ENCODE peak calls at places on chromosome 12, in four cellular contexts. G is K562, C is SK-N-SH, U is HepG2. F is an unnamed sample.

GRCh38 chr12:13347241-13348043 is 150.9 kb downstream of the EMP1 start:
- DNase-seq in G (no peak), C (no peak), U (no peak), F (peak; percentile 27)

GRCh38 chr12:94146166-94146565 is 2.2 kb upstream of the PLXNC1 start:
- DNase-seq in U (no peak), C (no peak), G (no peak), F (no peak)

GRCh38 chr12:117874842-117875434 is 93.9 kb downstream of the KSR2 start:
- DNase-seq in G (peak; percentile 76), U (peak; percentile 45), C (peak; percentile 82), F (peak; percentile 57)

GRCh38 chr12:66587912-66588311 is 91.0 kb downstream of the GRIP1 start:
- DNase-seq in G (no peak), U (no peak), C (no peak), F (no peak)

GRCh38 chr12:89344862-89345202 is 7.5 kb downstream of the DUSP6 start:
- DNase-seq in C (no peak), U (peak; percentile 43), G (no peak), F (no peak)

GRCh38 chr12:89192419-89192818 is 159.9 kb downstream of the DUSP6 start:
- DNase-seq in U (peak; percentile 10), C (no peak), G (no peak), F (no peak)

GRCh38 chr12:39123580-39123979 is 218.2 kb upstream of the CPNE8 start:
- DNase-seq in G (no peak), C (no peak), U (no peak), F (no peak)

GRCh38 chr12:80509781-80510556 is 65.9 kb downstream of the PTPRQ start:
- DNase-seq in G (no peak), U (no peak), C (peak; percentile 3), F (no peak)

GRCh38 chr12:674272-674781 is 11.1 kb upstream of the NINJ2 start:
- DNase-seq in G (no peak), C (no peak), U (no peak), F (no peak)

GRCh38 chr12:130562711-130563110 is 153.4 kb downstream of the RIMBP2 start:
- DNase-seq in U (no peak), C (no peak), G (no peak), F (no peak)

GRCh38 chr12:34395056-34396005 is 373.0 kb downstream of the ALG10 start:
- DNase-seq in C (peak; percentile 7), U (no peak), G (no peak), F (no peak)

GRCh38 chr12:111025792-111026430 is 105.5 kb upstream of the MYL2 start:
- DNase-seq in G (no peak), C (no peak), U (no peak), F (no peak)

GRCh38 chr12:52552055-52552454 is 890 bp downstream of the KRT71 start:
- DNase-seq in G (no peak), U (no peak), C (no peak), F (no peak)

GRCh38 chr12:46452776-46453175 is 80.2 kb upstream of the SLC38A2 start:
- DNase-seq in U (no peak), G (no peak), C (no peak), F (no peak)

GRCh38 chr12:126874427-126875026 is 1392.4 kb upstream of the TMEM132C start:
- DNase-seq in G (peak; percentile 79), C (peak; percentile 70), U (peak; percentile 15), F (peak; percentile 50)

GRCh38 chr12:101018540-101018939 is 191.5 kb downstream of the SLC5A8 start:
- DNase-seq in C (no peak), U (peak; percentile 44), G (no peak), F (peak; percentile 59)

GRCh38 chr12:110661337-110661972 is 27.5 kb downstream of the HVCN1 start:
- DNase-seq in U (no peak), C (no peak), G (no peak), F (no peak)

GRCh38 chr12:15151141-15152091 is 69.8 kb downstream of the RERG start:
- DNase-seq in G (no peak), C (peak; percentile 27), U (peak; percentile 5), F (peak; percentile 6)

GRCh38 chr12:132357623-132358186 is 28.3 kb upstream of the GALNT9 start:
- DNase-seq in U (no peak), G (no peak), C (no peak), F (no peak)

GRCh38 chr12:107775093-107775721 is 703 bp downstream of the ASCL4 start:
- DNase-seq in G (no peak), U (no peak), C (peak; percentile 85), F (no peak)

GRCh38 chr12:95262808-95263207 is 45.2 kb downstream of the VEZT start:
- DNase-seq in U (no peak), G (no peak), C (no peak), F (no peak)

GRCh38 chr12:64221656-64222010 is 463 bp downstream of the KICS2 start:
- DNase-seq in U (peak; percentile 82), G (peak; percentile 73), C (peak; percentile 80), F (peak; percentile 76)

GRCh38 chr12:46164186-46164585 is 104.7 kb downstream of the SLC38A1 start:
- DNase-seq in C (no peak), U (no peak), G (no peak), F (no peak)

GRCh38 chr12:15987696-15988095 is 76.6 kb downstream of the DERA start:
- DNase-seq in C (no peak), U (no peak), G (no peak), F (no peak)

GRCh38 chr12:47316609-47317049 is 236.9 kb upstream of the AMIGO2 start:
- DNase-seq in U (no peak), C (no peak), G (no peak), F (no peak)

GRCh38 chr12:87107270-87107669 is 851.1 kb upstream of the MGAT4C start:
- DNase-seq in C (no peak), U (no peak), G (no peak), F (no peak)

GRCh38 chr12:94954029-94954685 is 49.3 kb downstream of the NDUFA12 start:
- DNase-seq in G (peak; percentile 70), U (no peak), C (no peak), F (peak; percentile 67)

DNA sequence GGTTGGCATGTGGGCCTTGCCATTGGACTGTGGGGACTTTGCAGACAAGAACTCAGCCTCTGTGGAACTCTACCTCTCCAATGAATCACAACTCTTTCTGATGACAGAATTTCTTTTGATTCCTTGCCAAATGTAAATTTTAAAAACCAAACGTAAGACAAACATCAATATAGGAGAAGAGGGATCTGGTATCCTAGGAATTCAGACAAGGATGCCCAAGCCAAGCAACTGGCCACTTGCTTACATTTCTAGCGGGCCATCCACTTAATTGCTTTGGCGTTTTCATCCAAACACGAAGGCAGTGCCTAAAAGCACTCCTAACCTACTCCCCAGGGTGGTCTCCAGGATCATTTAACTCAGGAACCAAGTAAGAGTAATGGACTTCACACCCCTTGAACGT is 23.4 kb upstream of the RAB35 start:
- DNase-seq in C (no peak), U (no peak), G (no peak), F (no peak)
- H3K36me3 ChIP-seq in C (peaks cover 64% of the 10 kb centered on the region), U (peaks cover 68% of the 10 kb centered on the region), G (peaks cover 95% of the 10 kb centered on the region), F (peaks cover 77% of the 10 kb centered on the region)

GRCh38 chr12:70317781-70318180 is 48.3 kb upstream of the KCNMB4 start:
- DNase-seq in G (no peak), U (no peak), C (no peak), F (no peak)

GRCh38 chr12:70309348-70309747 is 56.7 kb upstream of the KCNMB4 start:
- DNase-seq in G (no peak), U (no peak), C (no peak), F (no peak)

GRCh38 chr12:70319632-70320031 is 46.5 kb upstream of the KCNMB4 start:
- DNase-seq in U (no peak), C (no peak), G (no peak), F (no peak)

DNA sequence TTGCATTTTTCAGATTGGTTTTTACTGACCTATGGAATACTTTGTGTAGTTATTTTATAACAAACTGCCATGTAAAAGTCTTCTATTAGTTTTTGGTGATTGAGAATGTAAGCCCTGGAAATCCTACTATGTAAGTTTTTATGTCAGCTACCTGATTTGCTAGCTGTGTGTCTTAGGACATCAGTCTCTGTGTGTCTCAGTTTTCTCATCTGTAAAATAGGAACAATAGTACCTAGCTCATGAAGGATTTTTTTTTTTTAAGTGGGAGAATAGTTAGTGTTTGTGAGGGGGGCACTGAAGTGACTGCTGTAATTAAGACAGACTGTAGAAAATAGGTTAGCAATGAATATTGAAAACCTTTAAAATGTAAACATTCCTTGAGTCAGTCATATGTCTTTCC is 51.9 kb upstream of the KCNMB4 start:
- DNase-seq in U (no peak), C (no peak), G (no peak), F (no peak)
- H3K27ac ChIP-seq in U (no peak overlapping the region), C (no peak overlapping the region), G (no peak overlapping the region), F (no peak overlapping the region)

GRCh38 chr12:27233814-27234213 is 10.3 kb upstream of the STK38L start:
- DNase-seq in C (no peak), U (peak; percentile 26), G (peak; percentile 14), F (no peak)

GRCh38 chr12:27226319-27226984 is 17.6 kb upstream of the STK38L start:
- DNase-seq in C (no peak), U (peak; percentile 15), G (no peak), F (no peak)

GRCh38 chr12:27229367-27229766 is 14.7 kb upstream of the STK38L start:
- DNase-seq in G (no peak), C (no peak), U (no peak), F (no peak)
- TF ChIP-seq ELF1 in G (no peak), C (no peak), U (no peak), F (no peak)

DNA sequence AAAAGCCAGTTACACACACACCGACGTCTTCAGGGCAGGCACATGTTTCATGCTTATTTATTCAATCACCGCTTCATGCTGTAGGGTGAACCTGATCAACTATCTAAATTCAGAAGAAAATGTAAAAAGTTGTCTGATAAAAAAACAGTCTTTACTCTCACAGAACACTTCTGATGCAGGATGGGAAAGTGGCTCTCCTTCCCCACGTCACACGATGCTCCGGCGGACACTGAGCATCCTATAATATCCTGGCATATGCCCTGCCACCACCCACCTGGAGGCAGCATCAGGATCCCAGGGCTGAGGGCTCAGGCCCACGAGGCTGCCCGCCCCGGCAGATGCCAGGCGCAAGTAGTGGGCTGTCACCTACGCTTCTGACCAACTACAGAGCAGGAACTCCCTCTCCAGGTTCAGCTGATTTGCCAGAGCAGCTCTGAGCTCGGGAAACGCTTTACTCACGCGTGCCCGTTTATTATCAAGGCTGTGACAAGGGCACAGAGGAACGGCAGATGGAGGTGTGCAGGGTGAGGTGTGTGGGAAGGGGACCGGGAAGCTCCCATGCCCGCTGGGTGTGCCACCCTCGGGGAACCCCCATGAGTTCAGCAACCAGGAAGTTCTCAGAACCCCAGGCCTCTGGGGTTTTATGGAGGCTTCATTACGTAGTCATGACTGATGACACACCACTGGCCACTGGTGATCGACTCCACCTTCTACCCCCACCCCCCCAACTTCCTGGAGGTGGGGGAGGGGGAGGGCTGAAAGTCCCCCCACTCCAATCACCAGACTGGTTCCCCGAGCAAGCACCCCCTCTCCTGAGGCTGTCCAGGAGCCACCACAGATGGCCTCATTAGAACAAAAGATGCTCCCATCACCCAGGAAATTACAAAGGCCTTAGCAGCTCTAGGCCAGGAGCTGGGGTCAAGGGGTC is 32.1 kb downstream of the SLC15A4 start:
- DNase-seq in G (no peak), U (no peak), C (peak; percentile 32), F (no peak)
- H3K36me3 ChIP-seq in G (peaks cover 36% of the 10 kb centered on the region), U (peaks cover 19% of the 10 kb centered on the region), C (peaks cover 17% of the 10 kb centered on the region), F (peaks cover 17% of the 10 kb centered on the region)

GRCh38 chr12:55933158-55933798 is 2.3 kb downstream of the DGKA start:
- DNase-seq in C (no peak), G (no peak), U (no peak), F (peak; percentile 22)
- H3K27ac ChIP-seq in C (peak overlapping the region; percentile 69), G (no peak overlapping the region), U (no peak overlapping the region), F (peak overlapping the region; percentile 54)